ENCODE peak calls at places on chromosomes 16 and 17, in six cellular contexts. G, F, X, O, P and D are unnamed samples.

GRCh38 chr16:80480664-80481063 is 60.1 kb upstream of the DYNLRB2 start:
- DNase-seq in G (no peak), F (no peak), X (peak; percentile 46), O (no peak), P (no peak), D (no peak)

GRCh38 chr16:47374629-47375028 is 86.2 kb downstream of the ITFG1 start:
- DNase-seq in G (no peak), F (no peak), X (no peak), O (no peak), P (peak; percentile 69), D (no peak)

GRCh38 chr16:47213761-47214440 is 70.2 kb upstream of the NETO2 start:
- DNase-seq in G (no peak), F (no peak), X (no peak), O (no peak), P (no peak), D (no peak)

GRCh38 chr17:732788-733720 is 658 bp downstream of the TLCD3A start:
- DNase-seq in G (no peak), F (peak; percentile 51), X (no peak), O (peak; percentile 40), P (peak; percentile 57), D (peak; percentile 35)

GRCh38 chr17:49260011-49260921 is 29.7 kb upstream of the PHOSPHO1 start:
- DNase-seq in G (peak; percentile 35), F (peak; percentile 83), X (no peak), O (peak; percentile 39), P (peak; percentile 87), D (peak; percentile 94)

GRCh38 chr17:73291260-73291801 is 20.5 kb downstream of the CDC42EP4 start:
- DNase-seq in G (no peak), F (peak; percentile 65), X (peak; percentile 70), O (peak; percentile 82), P (peak; percentile 18), D (peak; percentile 95)

GRCh38 chr16:89355686-89356085 is 134.7 kb downstream of the ANKRD11 start:
- DNase-seq in G (no peak), F (no peak), X (no peak), O (no peak), P (no peak), D (no peak)

GRCh38 chr17:227581-228222 is 46.3 kb upstream of the DOC2B start:
- DNase-seq in G (no peak), F (no peak), X (no peak), O (no peak), P (no peak), D (no peak)

GRCh38 chr16:1394367-1394951 is 20.0 kb downstream of the UNKL start:
- DNase-seq in G (no peak), F (no peak), X (no peak), O (no peak), P (no peak), D (no peak)

GRCh38 chr17:81067331-81067730 is 32.4 kb downstream of the BAIAP2 start:
- DNase-seq in G (no peak), F (no peak), X (no peak), O (no peak), P (no peak), D (peak; percentile 31)

GRCh38 chr16:66905633-66906539 is 12.8 kb downstream of the CDH16 start:
- DNase-seq in G (peak; percentile 99), F (no peak), X (no peak), O (peak; percentile 96), P (no peak), D (no peak)

GRCh38 chr17:66633322-66633965 is 201.5 kb upstream of the CACNG5 start:
- DNase-seq in G (no peak), F (no peak), X (no peak), O (no peak), P (no peak), D (peak; percentile 45)

GRCh38 chr17:78824240-78824639 is 16.4 kb downstream of the USP36 start:
- DNase-seq in G (no peak), F (no peak), X (no peak), O (no peak), P (no peak), D (no peak)

GRCh38 chr17:41667280-41668008 is 21.2 kb upstream of the EIF1 start:
- DNase-seq in G (no peak), F (no peak), X (no peak), O (no peak), P (no peak), D (peak; percentile 33)

GRCh38 chr16:13039526-13039925 is 138.1 kb downstream of the SHISA9 start:
- DNase-seq in G (no peak), F (no peak), X (no peak), O (no peak), P (no peak), D (no peak)

GRCh38 chr16:88303890-88304819 is 78.6 kb upstream of the ZNF469 start:
- DNase-seq in G (peak; percentile 19), F (no peak), X (no peak), O (no peak), P (no peak), D (no peak)

GRCh38 chr16:23827245-23827543 is 8.6 kb upstream of the PRKCB start:
- DNase-seq in G (no peak), F (no peak), X (no peak), O (no peak), P (no peak), D (peak; percentile 44)

GRCh38 chr16:3503513-3503912 is 2.7 kb downstream of the CLUAP1 start:
- DNase-seq in G (no peak), F (no peak), X (no peak), O (no peak), P (no peak), D (no peak)

GRCh38 chr16:77191259-77191969 is 424 bp downstream of the MON1B start:
- DNase-seq in G (no peak), F (peak; percentile 47), X (no peak), O (peak; percentile 65), P (no peak), D (peak; percentile 73)

GRCh38 chr17:49190932-49191331 is 19.4 kb downstream of the GNGT2 start:
- DNase-seq in G (no peak), F (no peak), X (no peak), O (peak; percentile 21), P (no peak), D (peak; percentile 26)

GRCh38 chr16:29306953-29307597 is 99.4 kb downstream of the NPIPB11 start:
- DNase-seq in G (no peak), F (no peak), X (no peak), O (no peak), P (no peak), D (no peak)

GRCh38 chr16:14501331-14502255 is 128.5 kb downstream of the PARN start:
- DNase-seq in G (peak; percentile 92), F (peak; percentile 95), X (peak; percentile 50), O (peak; percentile 81), P (peak; percentile 85), D (peak; percentile 53)

GRCh38 chr16:48617711-48618148 is 7.8 kb upstream of the N4BP1 start:
- DNase-seq in G (no peak), F (no peak), X (no peak), O (no peak), P (peak; percentile 29), D (no peak)

GRCh38 chr17:74407384-74407783 is 24.5 kb upstream of the GPRC5C start:
- DNase-seq in G (no peak), F (no peak), X (no peak), O (no peak), P (no peak), D (no peak)

GRCh38 chr17:74408830-74409229 is 23.1 kb upstream of the GPRC5C start:
- DNase-seq in G (no peak), F (no peak), X (no peak), O (no peak), P (no peak), D (no peak)

GRCh38 chr17:74412581-74412980 is 19.3 kb upstream of the GPRC5C start:
- DNase-seq in G (no peak), F (no peak), X (no peak), O (no peak), P (no peak), D (no peak)

GRCh38 chr17:74408262-74408661 is 23.6 kb upstream of the GPRC5C start:
- DNase-seq in G (peak; percentile 71), F (peak; percentile 78), X (no peak), O (peak; percentile 66), P (no peak), D (peak; percentile 62)

DNA sequence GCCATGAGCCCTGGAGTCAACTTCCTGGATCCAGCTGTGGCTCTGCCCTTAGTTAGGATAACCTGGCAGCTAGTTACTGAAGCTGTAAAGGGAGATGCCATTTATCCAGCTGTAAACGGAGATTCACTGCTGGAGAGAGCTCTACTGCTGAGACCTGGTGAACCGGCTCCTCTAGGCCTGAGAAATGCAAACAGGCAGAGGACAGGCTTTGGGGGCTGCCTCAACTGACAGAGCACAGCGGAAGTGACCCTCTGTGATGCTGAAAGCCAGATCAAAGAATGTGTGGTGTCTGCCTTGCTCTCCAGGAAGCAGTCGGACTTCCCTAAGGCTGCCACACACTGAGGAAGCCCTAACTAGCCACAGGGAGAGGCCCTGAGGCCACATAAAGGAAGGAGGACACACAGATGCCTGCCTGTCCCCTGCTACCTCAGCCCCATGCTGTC is 21.9 kb upstream of the GPRC5C start:
- DNase-seq in G (no peak), F (no peak), X (no peak), O (no peak), P (no peak), D (no peak)
- TF ChIP-seq MYC in G (no peak), F (no peak), X (no peak), O (no peak), P (no peak), D (no peak)

DNA sequence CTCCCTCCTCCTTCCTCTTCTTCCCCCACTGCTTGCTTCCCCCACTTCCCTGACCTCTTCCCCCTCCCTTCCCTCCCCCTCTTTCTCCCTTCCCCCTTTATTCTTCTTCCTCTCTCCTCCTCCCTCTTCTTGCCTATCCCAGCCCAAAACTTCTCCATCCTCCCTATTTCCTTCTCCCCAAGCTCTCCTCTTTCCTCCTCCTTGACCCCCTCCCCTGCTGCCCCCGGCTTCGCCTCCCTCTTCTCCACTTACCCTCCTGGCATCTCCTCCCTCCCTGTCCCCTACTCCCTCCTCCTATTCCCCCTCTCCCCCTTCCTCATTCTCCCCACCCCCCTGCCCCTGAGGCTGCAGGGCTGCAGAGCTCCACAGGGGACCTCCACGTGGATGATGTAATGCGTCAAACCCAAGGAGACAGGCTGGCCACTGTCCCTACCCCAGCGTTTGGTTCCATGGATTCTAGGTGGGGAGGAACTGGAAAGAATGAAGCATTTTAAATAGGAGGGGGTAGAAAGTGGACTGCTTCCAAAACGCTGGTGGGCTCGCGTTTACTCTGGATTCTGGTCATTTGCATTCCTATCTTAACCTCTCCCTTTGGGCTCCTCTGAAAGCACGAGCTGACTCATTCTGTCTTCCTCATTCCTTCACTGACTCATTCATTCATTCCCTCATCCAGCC is 687 bp upstream of the COTL1 start:
- DNase-seq in G (peak; percentile 65), F (peak; percentile 96), X (no peak), O (peak; percentile 81), P (peak; percentile 87), D (peak; percentile 68)
- TF ChIP-seq MYC in G (no peak), F (peak; percentile 51), X (no peak), O (peak; percentile 90), P (no peak), D (no peak)

DNA sequence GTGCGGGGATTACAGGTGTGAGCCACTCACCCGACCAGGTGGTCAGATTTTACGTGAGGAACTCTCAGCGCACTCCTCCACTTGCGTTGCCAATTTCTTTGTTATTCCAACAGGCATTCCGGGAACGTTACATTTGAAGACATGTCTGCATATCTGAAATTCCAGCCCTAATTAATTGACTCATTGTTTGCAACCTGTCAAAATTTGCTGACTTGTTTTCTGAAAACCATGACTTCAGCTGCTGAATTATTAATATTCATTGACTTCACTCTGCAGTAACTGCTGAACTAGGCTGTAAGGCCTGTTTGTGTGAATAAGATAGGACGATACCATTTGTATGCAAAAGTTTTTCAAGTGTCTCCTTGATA is 16.6 kb downstream of the G6PC1 start:
- DNase-seq in G (no peak), F (no peak), X (no peak), O (no peak), P (peak; percentile 56), D (no peak)
- TF ChIP-seq MYC in G (no peak), F (no peak), X (no peak), O (no peak), P (no peak), D (no peak)

GRCh38 chr17:71361691-71362450 is 758.9 kb upstream of the SOX9 start:
- DNase-seq in G (no peak), F (no peak), X (no peak), O (no peak), P (no peak), D (no peak)
- TF ChIP-seq MYC in G (no peak), F (no peak), X (no peak), O (no peak), P (no peak), D (no peak)